ENCODE peak calls at places on chromosomes 11 and 22, in ten cellular contexts. One of them, this sample, is unnamed.

GRCh38 chr22:41256254-41256897 is 15.6 kb upstream of the CHADL start:
- DNase-seq in dorsolateral prefrontal cortex: no peak
- DNase-seq in kidney epithelial cell: peak
- DNase-seq in lower lobe of right lung: no peak
- DNase-seq in Karpas-422: no peak
- DNase-seq in CD4-positive, CD25-positive, alpha-beta regulatory T cell: no peak
- DNase-seq in skeletal muscle cell: no peak
- DNase-seq in foreskin fibroblast: peak
- DNase-seq in fibroblast of villous mesenchyme: peak
- DNase-seq in Caco-2: no peak
- DNase-seq in this sample: no peak

GRCh38 chr11:44788536-44789227 is 61.9 kb downstream of the TSPAN18 start:
- DNase-seq in dorsolateral prefrontal cortex: no peak
- DNase-seq in kidney epithelial cell: no peak
- DNase-seq in lower lobe of right lung: peak
- DNase-seq in Karpas-422: no peak
- DNase-seq in CD4-positive, CD25-positive, alpha-beta regulatory T cell: no peak
- DNase-seq in skeletal muscle cell: no peak
- DNase-seq in foreskin fibroblast: no peak
- DNase-seq in fibroblast of villous mesenchyme: peak
- DNase-seq in Caco-2: no peak
- DNase-seq in this sample: no peak

GRCh38 chr11:35122308-35122707 is 16.7 kb upstream of the CD44 start:
- DNase-seq in dorsolateral prefrontal cortex: no peak
- DNase-seq in kidney epithelial cell: no peak
- DNase-seq in lower lobe of right lung: no peak
- DNase-seq in Karpas-422: no peak
- DNase-seq in CD4-positive, CD25-positive, alpha-beta regulatory T cell: no peak
- DNase-seq in skeletal muscle cell: no peak
- DNase-seq in foreskin fibroblast: no peak
- DNase-seq in fibroblast of villous mesenchyme: no peak
- DNase-seq in Caco-2: no peak
- DNase-seq in this sample: peak

GRCh38 chr11:120519474-120519873 is 7.9 kb downstream of the GRIK4 start:
- DNase-seq in dorsolateral prefrontal cortex: no peak
- DNase-seq in kidney epithelial cell: no peak
- DNase-seq in lower lobe of right lung: no peak
- DNase-seq in Karpas-422: no peak
- DNase-seq in CD4-positive, CD25-positive, alpha-beta regulatory T cell: no peak
- DNase-seq in skeletal muscle cell: no peak
- DNase-seq in foreskin fibroblast: no peak
- DNase-seq in fibroblast of villous mesenchyme: no peak
- DNase-seq in Caco-2: no peak
- DNase-seq in this sample: no peak

GRCh38 chr11:48020092-48020755 is 39.9 kb downstream of the PTPRJ start:
- DNase-seq in dorsolateral prefrontal cortex: no peak
- DNase-seq in kidney epithelial cell: no peak
- DNase-seq in lower lobe of right lung: no peak
- DNase-seq in Karpas-422: peak
- DNase-seq in CD4-positive, CD25-positive, alpha-beta regulatory T cell: peak
- DNase-seq in skeletal muscle cell: no peak
- DNase-seq in foreskin fibroblast: no peak
- DNase-seq in fibroblast of villous mesenchyme: no peak
- DNase-seq in Caco-2: no peak
- DNase-seq in this sample: peak

GRCh38 chr11:64445651-64446050 is 86.7 kb downstream of the RPS6KA4 start:
- DNase-seq in dorsolateral prefrontal cortex: no peak
- DNase-seq in kidney epithelial cell: no peak
- DNase-seq in lower lobe of right lung: no peak
- DNase-seq in Karpas-422: no peak
- DNase-seq in CD4-positive, CD25-positive, alpha-beta regulatory T cell: no peak
- DNase-seq in skeletal muscle cell: no peak
- DNase-seq in foreskin fibroblast: no peak
- DNase-seq in fibroblast of villous mesenchyme: no peak
- DNase-seq in Caco-2: no peak
- DNase-seq in this sample: no peak

GRCh38 chr22:46571642-46572250 is 34.3 kb upstream of the CELSR1 start:
- DNase-seq in dorsolateral prefrontal cortex: no peak
- DNase-seq in kidney epithelial cell: no peak
- DNase-seq in lower lobe of right lung: peak
- DNase-seq in Karpas-422: no peak
- DNase-seq in CD4-positive, CD25-positive, alpha-beta regulatory T cell: no peak
- DNase-seq in skeletal muscle cell: no peak
- DNase-seq in foreskin fibroblast: no peak
- DNase-seq in fibroblast of villous mesenchyme: no peak
- DNase-seq in Caco-2: no peak
- DNase-seq in this sample: no peak

GRCh38 chr11:16923987-16924386 is 90.2 kb downstream of the PLEKHA7 start:
- DNase-seq in dorsolateral prefrontal cortex: no peak
- DNase-seq in kidney epithelial cell: no peak
- DNase-seq in lower lobe of right lung: no peak
- DNase-seq in Karpas-422: no peak
- DNase-seq in CD4-positive, CD25-positive, alpha-beta regulatory T cell: no peak
- DNase-seq in skeletal muscle cell: no peak
- DNase-seq in foreskin fibroblast: no peak
- DNase-seq in fibroblast of villous mesenchyme: no peak
- DNase-seq in Caco-2: peak
- DNase-seq in this sample: no peak

GRCh38 chr11:123195182-123196059 is at the start of gene CLMP:
- DNase-seq in dorsolateral prefrontal cortex: no peak
- DNase-seq in kidney epithelial cell: no peak
- DNase-seq in lower lobe of right lung: no peak
- DNase-seq in Karpas-422: no peak
- DNase-seq in CD4-positive, CD25-positive, alpha-beta regulatory T cell: no peak
- DNase-seq in skeletal muscle cell: peak
- DNase-seq in foreskin fibroblast: peak
- DNase-seq in fibroblast of villous mesenchyme: peak
- DNase-seq in Caco-2: peak
- DNase-seq in this sample: no peak

GRCh38 chr11:83791557-83791956 is 505.4 kb upstream of the CCDC90B start:
- DNase-seq in dorsolateral prefrontal cortex: no peak
- DNase-seq in kidney epithelial cell: no peak
- DNase-seq in lower lobe of right lung: no peak
- DNase-seq in Karpas-422: no peak
- DNase-seq in CD4-positive, CD25-positive, alpha-beta regulatory T cell: no peak
- DNase-seq in skeletal muscle cell: no peak
- DNase-seq in foreskin fibroblast: no peak
- DNase-seq in fibroblast of villous mesenchyme: no peak
- DNase-seq in Caco-2: no peak
- DNase-seq in this sample: no peak

DNA sequence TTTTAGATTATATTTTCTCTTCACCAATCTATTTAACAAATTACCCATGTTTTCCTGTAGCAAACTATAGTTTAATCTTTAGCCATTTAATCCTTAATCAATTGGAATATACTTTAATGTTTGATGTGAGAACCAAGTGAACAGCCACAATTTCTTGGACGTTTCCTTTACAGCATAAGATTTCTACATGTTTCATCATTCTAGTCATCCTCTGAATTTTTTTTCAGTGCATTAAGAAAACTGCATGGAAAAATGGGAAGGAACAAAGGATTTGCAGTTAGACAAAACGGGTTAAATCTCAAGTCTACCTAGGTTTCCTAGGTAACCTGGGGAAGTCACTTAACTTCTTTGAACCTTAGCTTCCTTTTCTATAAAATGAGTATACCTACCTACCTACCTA is 507.2 kb upstream of the CCDC90B start:
- DNase-seq in dorsolateral prefrontal cortex: no peak
- DNase-seq in kidney epithelial cell: no peak
- DNase-seq in lower lobe of right lung: no peak
- DNase-seq in Karpas-422: no peak
- DNase-seq in CD4-positive, CD25-positive, alpha-beta regulatory T cell: no peak
- DNase-seq in skeletal muscle cell: no peak
- DNase-seq in foreskin fibroblast: no peak
- DNase-seq in fibroblast of villous mesenchyme: no peak
- DNase-seq in Caco-2: no peak
- DNase-seq in this sample: no peak
- H3K4me3 ChIP-seq in dorsolateral prefrontal cortex: no peak
- H3K4me3 ChIP-seq in kidney epithelial cell: no peak
- H3K4me3 ChIP-seq in lower lobe of right lung: no peak
- H3K4me3 ChIP-seq in Karpas-422: no peak
- H3K4me3 ChIP-seq in CD4-positive, CD25-positive, alpha-beta regulatory T cell: no peak
- H3K4me3 ChIP-seq in skeletal muscle cell: no peak
- H3K4me3 ChIP-seq in foreskin fibroblast: no peak
- H3K4me3 ChIP-seq in fibroblast of villous mesenchyme: no peak
- H3K4me3 ChIP-seq in Caco-2: no peak
- H3K4me3 ChIP-seq in this sample: no peak

GRCh38 chr11:126304457-126305072 is 705 bp downstream of the DCPS start:
- DNase-seq in dorsolateral prefrontal cortex: no peak
- DNase-seq in kidney epithelial cell: no peak
- DNase-seq in lower lobe of right lung: no peak
- DNase-seq in Karpas-422: peak
- DNase-seq in CD4-positive, CD25-positive, alpha-beta regulatory T cell: no peak
- DNase-seq in skeletal muscle cell: no peak
- DNase-seq in foreskin fibroblast: no peak
- DNase-seq in fibroblast of villous mesenchyme: no peak
- DNase-seq in Caco-2: no peak
- DNase-seq in this sample: no peak
- H3K4me3 ChIP-seq in dorsolateral prefrontal cortex: peak
- H3K4me3 ChIP-seq in kidney epithelial cell: peak
- H3K4me3 ChIP-seq in lower lobe of right lung: peak
- H3K4me3 ChIP-seq in Karpas-422: peak
- H3K4me3 ChIP-seq in CD4-positive, CD25-positive, alpha-beta regulatory T cell: peak
- H3K4me3 ChIP-seq in skeletal muscle cell: peak
- H3K4me3 ChIP-seq in foreskin fibroblast: peak
- H3K4me3 ChIP-seq in fibroblast of villous mesenchyme: peak
- H3K4me3 ChIP-seq in Caco-2: peak
- H3K4me3 ChIP-seq in this sample: peak

GRCh38 chr22:33555814-33556522 is 364.3 kb downstream of the LARGE1 start:
- DNase-seq in dorsolateral prefrontal cortex: no peak
- DNase-seq in kidney epithelial cell: peak
- DNase-seq in lower lobe of right lung: no peak
- DNase-seq in Karpas-422: no peak
- DNase-seq in CD4-positive, CD25-positive, alpha-beta regulatory T cell: no peak
- DNase-seq in skeletal muscle cell: no peak
- DNase-seq in foreskin fibroblast: no peak
- DNase-seq in fibroblast of villous mesenchyme: no peak
- DNase-seq in Caco-2: no peak
- DNase-seq in this sample: no peak
- H3K4me3 ChIP-seq in dorsolateral prefrontal cortex: no peak
- H3K4me3 ChIP-seq in kidney epithelial cell: no peak
- H3K4me3 ChIP-seq in lower lobe of right lung: no peak
- H3K4me3 ChIP-seq in Karpas-422: no peak
- H3K4me3 ChIP-seq in CD4-positive, CD25-positive, alpha-beta regulatory T cell: no peak
- H3K4me3 ChIP-seq in skeletal muscle cell: no peak
- H3K4me3 ChIP-seq in foreskin fibroblast: no peak
- H3K4me3 ChIP-seq in fibroblast of villous mesenchyme: no peak
- H3K4me3 ChIP-seq in Caco-2: no peak
- H3K4me3 ChIP-seq in this sample: no peak

GRCh38 chr22:24592846-24593809 is at the start of gene LRRC75B:
- DNase-seq in dorsolateral prefrontal cortex: peak
- DNase-seq in kidney epithelial cell: no peak
- DNase-seq in lower lobe of right lung: peak
- DNase-seq in Karpas-422: peak
- DNase-seq in CD4-positive, CD25-positive, alpha-beta regulatory T cell: no peak
- DNase-seq in skeletal muscle cell: peak
- DNase-seq in foreskin fibroblast: peak
- DNase-seq in fibroblast of villous mesenchyme: peak
- DNase-seq in Caco-2: peak
- DNase-seq in this sample: peak

GRCh38 chr22:24594569-24595120 is 1.8 kb upstream of the LRRC75B start:
- DNase-seq in dorsolateral prefrontal cortex: no peak
- DNase-seq in kidney epithelial cell: no peak
- DNase-seq in lower lobe of right lung: peak
- DNase-seq in Karpas-422: peak
- DNase-seq in CD4-positive, CD25-positive, alpha-beta regulatory T cell: no peak
- DNase-seq in skeletal muscle cell: no peak
- DNase-seq in foreskin fibroblast: no peak
- DNase-seq in fibroblast of villous mesenchyme: no peak
- DNase-seq in Caco-2: no peak
- DNase-seq in this sample: no peak

GRCh38 chr22:24593810-24594568 is 1.1 kb upstream of the LRRC75B start:
- DNase-seq in dorsolateral prefrontal cortex: no peak
- DNase-seq in kidney epithelial cell: no peak
- DNase-seq in lower lobe of right lung: no peak
- DNase-seq in Karpas-422: peak
- DNase-seq in CD4-positive, CD25-positive, alpha-beta regulatory T cell: no peak
- DNase-seq in skeletal muscle cell: no peak
- DNase-seq in foreskin fibroblast: no peak
- DNase-seq in fibroblast of villous mesenchyme: no peak
- DNase-seq in Caco-2: no peak
- DNase-seq in this sample: no peak

GRCh38 chr22:24595228-24595627 is 2.4 kb upstream of the LRRC75B start:
- DNase-seq in dorsolateral prefrontal cortex: no peak
- DNase-seq in kidney epithelial cell: no peak
- DNase-seq in lower lobe of right lung: no peak
- DNase-seq in Karpas-422: peak
- DNase-seq in CD4-positive, CD25-positive, alpha-beta regulatory T cell: no peak
- DNase-seq in skeletal muscle cell: no peak
- DNase-seq in foreskin fibroblast: no peak
- DNase-seq in fibroblast of villous mesenchyme: no peak
- DNase-seq in Caco-2: no peak
- DNase-seq in this sample: no peak

DNA sequence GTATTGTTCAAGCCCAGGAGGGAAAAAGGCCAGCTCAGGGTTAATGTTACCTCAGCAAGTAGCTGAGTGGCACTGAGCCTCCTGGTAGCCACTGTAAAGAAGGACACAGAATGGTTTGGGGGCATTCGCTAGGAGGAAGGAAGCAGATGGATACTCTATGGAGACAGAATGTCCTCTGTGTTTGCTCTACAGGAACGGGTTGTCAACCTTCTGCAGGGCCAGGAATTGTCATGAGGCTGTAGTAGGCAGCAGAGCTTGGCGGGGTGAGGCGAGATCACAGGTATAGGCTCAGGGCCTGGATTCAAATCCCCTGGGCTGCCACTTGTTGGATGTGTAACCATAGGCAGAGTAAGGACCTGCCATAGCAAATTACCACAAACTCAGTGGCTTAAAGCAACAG is 3.0 kb upstream of the LRRC75B start:
- DNase-seq in dorsolateral prefrontal cortex: no peak
- DNase-seq in kidney epithelial cell: no peak
- DNase-seq in lower lobe of right lung: no peak
- DNase-seq in Karpas-422: no peak
- DNase-seq in CD4-positive, CD25-positive, alpha-beta regulatory T cell: no peak
- DNase-seq in skeletal muscle cell: no peak
- DNase-seq in foreskin fibroblast: no peak
- DNase-seq in fibroblast of villous mesenchyme: no peak
- DNase-seq in Caco-2: no peak
- DNase-seq in this sample: no peak
- H3K4me3 ChIP-seq in dorsolateral prefrontal cortex: no peak
- H3K4me3 ChIP-seq in kidney epithelial cell: no peak
- H3K4me3 ChIP-seq in lower lobe of right lung: no peak
- H3K4me3 ChIP-seq in Karpas-422: no peak
- H3K4me3 ChIP-seq in CD4-positive, CD25-positive, alpha-beta regulatory T cell: no peak
- H3K4me3 ChIP-seq in skeletal muscle cell: no peak
- H3K4me3 ChIP-seq in foreskin fibroblast: no peak
- H3K4me3 ChIP-seq in fibroblast of villous mesenchyme: no peak
- H3K4me3 ChIP-seq in Caco-2: no peak
- H3K4me3 ChIP-seq in this sample: no peak

This sample was measured in GM06990.